ENCODE peak calls at places on chromosome 6, in six cellular contexts. W is GM23338, U is coronary artery, K is IMR-90, T is heart right ventricle, Q is neural crest cell. Z is an unnamed sample.

GRCh38 chr6:118042855-118043254 is 135.8 kb downstream of the SLC35F1 start:
- DNase-seq in W (no peak), Q (no peak), K (no peak), T (no peak), U (no peak), Z (no peak)

GRCh38 chr6:30260036-30260504 is 46.9 kb upstream of the TRIM26 start:
- DNase-seq in U (peak), T (peak), W (peak), K (no peak), Q (no peak), Z (no peak)

GRCh38 chr6:168039849-168040248 is 39.2 kb downstream of the FRMD1 start:
- DNase-seq in T (no peak), W (no peak), Q (no peak), U (no peak), K (no peak), Z (no peak)

GRCh38 chr6:118669561-118669960 is 18.2 kb upstream of the CEP85L start:
- DNase-seq in W (no peak), Q (no peak), U (no peak), K (no peak), T (no peak), Z (no peak)

GRCh38 chr6:99189823-99190721 is 159.4 kb downstream of the FAXC start:
- DNase-seq in K (no peak), W (no peak), T (no peak), Q (no peak), U (no peak), Z (no peak)

GRCh38 chr6:126027601-126028000 is 41.3 kb downstream of the TRMT11 start:
- DNase-seq in U (no peak), K (peak), T (no peak), W (no peak), Q (no peak), Z (no peak)

GRCh38 chr6:167501831-167502385 is 177.0 kb downstream of the TTLL2 start:
- DNase-seq in T (no peak), K (no peak), Q (no peak), U (no peak), W (peak), Z (no peak)

GRCh38 chr6:87116922-87117321 is 22.0 kb upstream of the CGA start:
- DNase-seq in U (no peak), Q (no peak), W (no peak), T (no peak), K (no peak), Z (no peak)

GRCh38 chr6:56334937-56335336 is 87.6 kb upstream of the COL21A1 start:
- DNase-seq in K (peak), T (no peak), Q (no peak), W (no peak), U (no peak), Z (no peak)

GRCh38 chr6:100719883-100720682 is 161.0 kb downstream of the ASCC3 start:
- DNase-seq in W (peak), K (peak), Q (no peak), T (no peak), U (no peak), Z (no peak)

DNA sequence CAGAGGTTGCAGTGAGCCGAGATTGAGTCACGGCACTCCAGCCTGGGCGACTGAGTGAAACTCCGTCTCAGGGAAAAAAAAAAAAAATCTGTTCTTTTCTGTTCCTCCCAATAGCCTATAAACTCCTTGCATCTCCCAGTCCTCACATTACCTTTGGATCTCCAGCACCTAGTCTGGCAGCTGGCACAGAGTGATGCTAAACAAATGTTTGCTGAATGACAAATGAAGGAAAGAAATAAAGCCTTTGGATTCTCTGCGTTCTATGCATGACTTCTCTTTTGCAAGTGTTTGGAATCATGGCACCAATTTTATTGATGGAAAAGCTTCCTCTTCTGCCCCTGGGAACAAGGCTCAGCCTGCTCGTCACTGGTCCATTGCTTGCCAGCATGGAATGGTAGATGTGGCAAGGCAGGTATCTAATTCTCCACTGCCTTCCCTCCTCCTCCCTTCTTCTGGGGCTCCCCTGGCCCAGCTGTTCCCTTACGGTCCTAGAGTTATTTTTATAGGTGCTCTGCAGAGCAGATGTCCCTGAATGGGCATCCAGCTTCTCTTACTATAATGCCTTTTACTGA is 53.6 kb upstream of the FYN start:
- DNase-seq in T (no peak), U (no peak), Q (no peak), K (no peak), W (peak), Z (no peak)
- TF ChIP-seq CTCF in T (no peak), U (no peak), Q (no peak), K (no peak), W (no peak), Z (no peak)

DNA sequence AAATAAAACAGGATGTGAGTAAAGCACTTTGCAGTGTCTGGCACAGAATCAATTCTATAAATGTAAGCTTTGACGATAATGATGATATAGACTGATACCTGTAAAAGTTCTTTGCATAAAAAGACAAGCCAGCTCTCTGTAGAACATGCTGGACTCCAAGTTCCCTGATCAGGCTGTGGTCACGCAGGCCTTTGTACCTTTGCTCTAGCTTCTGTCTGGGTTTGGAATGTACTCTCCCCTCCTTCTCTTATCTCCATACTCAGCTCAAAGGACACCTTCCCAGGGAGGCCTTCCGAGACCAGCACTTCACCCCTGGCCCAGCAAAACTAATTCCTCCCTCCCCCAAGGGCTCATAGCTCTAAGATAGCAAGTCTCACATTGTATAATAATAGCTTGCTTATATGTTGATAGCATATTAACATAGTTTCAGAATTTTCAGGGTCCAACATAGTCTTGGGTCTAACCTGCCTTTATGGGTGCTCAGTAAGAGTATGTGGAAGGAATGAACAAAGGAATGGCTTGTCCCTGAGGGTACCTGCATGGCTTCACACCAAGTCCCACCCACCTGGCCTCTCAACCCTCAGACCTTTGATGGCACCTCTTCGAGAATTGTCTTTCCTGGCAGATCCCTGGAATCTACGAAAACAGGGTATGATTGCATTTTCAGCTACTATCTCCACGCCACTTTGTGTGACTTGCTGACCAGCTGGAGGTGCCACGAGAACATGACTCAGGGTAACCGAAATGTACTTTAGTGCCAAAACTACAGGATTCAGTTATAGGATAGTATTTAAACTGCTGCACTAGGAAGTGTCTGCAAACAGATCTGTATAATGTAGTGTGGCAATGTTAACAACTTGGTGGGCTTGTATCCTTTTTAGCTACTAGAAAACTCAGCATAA is 41.7 kb upstream of the PIM1 start:
- DNase-seq in W (peak), K (peak), U (no peak), T (no peak), Q (no peak), Z (no peak)
- TF ChIP-seq CTCF in W (no peak), K (peak), U (no peak), T (no peak), Q (no peak), Z (peak)

GRCh38 chr6:137919837-137920304 is 52.8 kb downstream of the TNFAIP3 start:
- DNase-seq in W (no peak), K (no peak), Q (no peak), U (no peak), T (no peak), Z (no peak)

GRCh38 chr6:137920331-137920730 is 53.3 kb downstream of the TNFAIP3 start:
- DNase-seq in W (no peak), Q (no peak), K (no peak), U (no peak), T (no peak), Z (no peak)

GRCh38 chr6:137923866-137924616 is 57.0 kb downstream of the TNFAIP3 start:
- DNase-seq in U (no peak), K (no peak), Q (no peak), T (no peak), W (no peak), Z (no peak)

GRCh38 chr6:137919512-137919823 is 52.4 kb downstream of the TNFAIP3 start:
- DNase-seq in W (no peak), Q (no peak), K (no peak), T (no peak), U (no peak), Z (no peak)

DNA sequence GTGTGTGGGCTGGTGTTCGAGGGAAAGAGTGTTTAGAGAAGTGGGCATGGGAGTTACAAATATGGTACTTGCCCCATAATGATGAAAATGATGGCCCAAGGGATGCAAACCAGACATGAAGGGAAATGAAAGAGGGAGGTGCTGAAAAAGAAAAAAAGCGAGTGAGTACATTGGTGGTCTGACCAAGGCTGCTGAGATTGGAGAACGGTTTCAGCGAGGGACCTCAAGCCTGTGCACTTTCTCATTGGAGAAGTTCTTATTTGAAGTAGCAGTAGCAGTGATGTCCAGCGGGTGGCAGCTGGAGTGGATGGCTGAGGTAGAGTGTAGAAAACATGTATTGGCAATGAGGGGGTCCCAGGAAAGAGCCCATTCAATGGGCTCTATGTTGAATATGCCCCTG is 54.8 kb downstream of the TNFAIP3 start:
- DNase-seq in W (peak), U (no peak), Q (no peak), K (no peak), T (no peak), Z (no peak)
- TF ChIP-seq CTCF in W (no peak), U (no peak), Q (no peak), K (no peak), T (no peak), Z (no peak)

GRCh38 chr6:61203966-61204496 is 1082.0 kb downstream of the KHDRBS2 start:
- DNase-seq in U (no peak), T (no peak), Q (no peak), K (no peak), W (no peak), Z (no peak)

GRCh38 chr6:61200444-61200843 is 1085.6 kb downstream of the KHDRBS2 start:
- DNase-seq in K (no peak), W (no peak), Q (no peak), U (no peak), T (no peak), Z (no peak)
- TF ChIP-seq CTCF in K (no peak), W (no peak), Q (no peak), U (no peak), T (no peak), Z (no peak)

GRCh38 chr6:136582702-136583471 is 32.7 kb upstream of the MAP7 start:
- DNase-seq in K (peak), T (no peak), Q (no peak), W (peak), U (no peak), Z (no peak)
- TF ChIP-seq CTCF in K (peak), T (peak), Q (peak), W (peak), U (no peak), Z (peak)

GRCh38 chr6:143501851-143502250 is 9.7 kb downstream of the FUCA2 start:
- DNase-seq in Q (no peak), U (no peak), T (no peak), K (no peak), W (no peak), Z (no peak)
- TF ChIP-seq CTCF in Q (no peak), U (no peak), T (no peak), K (no peak), W (peak), Z (peak)

DNA sequence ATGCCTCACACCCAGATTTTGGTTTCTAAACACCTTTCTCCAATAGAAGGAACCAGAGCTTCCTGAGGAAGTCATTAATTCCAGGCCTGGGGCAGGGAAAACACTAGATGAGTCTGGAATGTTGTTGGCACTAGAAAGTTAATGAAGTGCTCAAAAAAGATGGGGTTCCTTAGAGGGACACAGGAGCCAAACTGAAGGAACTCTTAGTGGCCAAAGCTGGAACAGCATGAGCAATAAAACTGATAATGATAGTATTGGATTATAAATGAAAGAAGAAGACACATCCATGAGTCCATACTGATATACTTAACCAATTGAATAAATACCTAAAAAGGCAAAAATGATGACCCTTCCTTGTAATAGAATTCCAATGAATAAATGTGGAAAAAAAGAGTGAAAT is 4.4 kb downstream of the IL20RA start:
- DNase-seq in T (no peak), W (peak), U (no peak), Q (no peak), K (no peak), Z (no peak)
- TF ChIP-seq CTCF in T (no peak), W (peak), U (no peak), Q (peak), K (no peak), Z (no peak)